ENCODE peak calls at places on chromosomes 2 and 18, in seven cellular contexts. P, N, T, C, Q, U and I are unnamed samples.

GRCh38 chr2:127807678-127808353 is 3.2 kb downstream of the WDR33 start:
- DNase-seq in P (no peak), N (no peak), T (no peak), C (no peak), Q (no peak), U (no peak), I (peak)

GRCh38 chr2:68365087-68365486 is at the start of gene PLEK:
- DNase-seq in P (peak), N (no peak), T (no peak), C (no peak), Q (no peak), U (no peak), I (no peak)

GRCh38 chr18:11654736-11655604 is 34.1 kb upstream of the GNAL start:
- DNase-seq in P (peak), N (peak), T (peak), C (no peak), Q (peak), U (peak), I (peak)

GRCh38 chr2:43135583-43135982 is 90.8 kb downstream of the ZFP36L2 start:
- DNase-seq in P (no peak), N (peak), T (no peak), C (no peak), Q (no peak), U (no peak), I (no peak)

GRCh38 chr2:112010751-112011150 is 44.3 kb upstream of the TMEM87B start:
- DNase-seq in P (no peak), N (peak), T (no peak), C (no peak), Q (no peak), U (no peak), I (peak)

GRCh38 chr18:55268146-55268545 is 308.9 kb upstream of the CCDC68 start:
- DNase-seq in P (peak), N (no peak), T (no peak), C (no peak), Q (peak), U (no peak), I (no peak)

GRCh38 chr18:77108001-77108692 is 24.4 kb downstream of the MBP start:
- DNase-seq in P (peak), N (peak), T (peak), C (no peak), Q (no peak), U (no peak), I (no peak)

GRCh38 chr2:24482256-24482971 is 8.6 kb upstream of the NCOA1 start:
- DNase-seq in P (no peak), N (no peak), T (no peak), C (no peak), Q (no peak), U (no peak), I (no peak)

GRCh38 chr2:179440642-179441251 is 176.1 kb upstream of the SESTD1 start:
- DNase-seq in P (peak), N (peak), T (peak), C (peak), Q (no peak), U (peak), I (peak)

GRCh38 chr2:237122214-237122666 is 36.6 kb downstream of the COPS8 start:
- DNase-seq in P (peak), N (peak), T (peak), C (peak), Q (peak), U (peak), I (peak)

GRCh38 chr2:101717041-101717817 is 19.7 kb downstream of the MAP4K4 start:
- DNase-seq in P (peak), N (no peak), T (no peak), C (no peak), Q (no peak), U (no peak), I (no peak)

GRCh38 chr2:9256147-9256546 is 49.5 kb downstream of the ASAP2 start:
- DNase-seq in P (no peak), N (no peak), T (no peak), C (no peak), Q (no peak), U (no peak), I (no peak)

DNA sequence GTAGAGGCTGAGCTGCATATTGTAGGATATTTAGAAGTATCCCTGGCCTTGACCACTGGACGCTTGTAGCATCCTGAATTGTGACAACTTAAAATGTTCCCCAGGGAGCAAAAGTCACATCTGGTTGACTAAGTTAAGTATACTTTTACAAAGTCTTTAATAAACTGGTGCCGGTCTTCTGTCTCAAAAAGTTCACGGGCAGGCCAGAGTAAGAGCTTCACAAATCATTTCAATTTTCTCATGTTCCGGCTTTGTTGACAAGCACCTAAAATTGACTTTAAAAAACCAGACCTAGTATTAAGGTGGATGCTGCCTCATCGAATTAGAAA is 18.3 kb downstream of the ATP8B1 start:
- DNase-seq in P (no peak), N (no peak), T (no peak), C (no peak), Q (no peak), U (no peak), I (no peak)
- H3K4me2 ChIP-seq in P (no peak), N (no peak), T (peak), C (peak), Q (no peak), U (no peak), I (no peak)

GRCh38 chr2:25490220-25490619 is 148.5 kb upstream of the DNMT3A start:
- DNase-seq in P (no peak), N (no peak), T (no peak), C (no peak), Q (no peak), U (no peak), I (no peak)

GRCh38 chr2:25492726-25493125 is 151.0 kb upstream of the DNMT3A start:
- DNase-seq in P (no peak), N (no peak), T (no peak), C (no peak), Q (no peak), U (no peak), I (no peak)

GRCh38 chr2:25491966-25492532 is 150.3 kb upstream of the DNMT3A start:
- DNase-seq in P (no peak), N (peak), T (peak), C (peak), Q (no peak), U (no peak), I (peak)

GRCh38 chr2:25493207-25493606 is 151.5 kb upstream of the DNMT3A start:
- DNase-seq in P (no peak), N (no peak), T (no peak), C (no peak), Q (no peak), U (no peak), I (no peak)

DNA sequence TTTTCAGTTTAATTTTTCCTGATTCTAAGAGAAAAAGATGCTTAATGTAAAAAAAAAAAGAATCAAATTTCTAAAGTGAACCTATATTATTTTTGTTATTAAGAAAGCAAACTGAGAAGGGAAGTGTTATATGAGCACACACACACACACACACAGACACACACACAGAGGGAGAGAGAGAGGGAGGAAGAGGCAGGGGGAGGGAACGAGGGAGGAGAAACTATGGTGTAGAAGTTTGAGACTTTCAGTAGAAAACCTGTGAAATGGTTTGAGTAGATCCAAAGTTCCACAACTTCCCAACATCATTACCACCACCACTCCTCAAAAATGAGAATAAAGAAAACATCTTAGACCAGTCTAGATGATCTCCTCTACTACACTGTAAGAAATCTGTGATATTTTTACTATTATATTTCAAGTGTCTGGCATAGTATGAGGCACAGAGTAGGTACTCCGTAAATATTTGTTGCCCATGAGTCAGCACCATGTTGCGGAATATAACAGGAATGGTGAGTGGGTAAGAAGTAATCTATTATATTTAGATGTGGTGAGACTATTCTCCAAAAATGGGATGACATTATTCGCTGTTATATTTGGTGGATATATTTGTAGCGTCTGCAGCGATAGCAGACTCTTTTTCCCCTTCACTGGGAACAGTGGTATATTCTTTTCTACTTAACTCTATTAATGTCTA is 149.4 kb upstream of the DNMT3A start:
- DNase-seq in P (no peak), N (no peak), T (no peak), C (no peak), Q (peak), U (no peak), I (peak)
- H2AFZ ChIP-seq in P (no peak), N (no peak), T (no peak), C (no peak), Q (no peak), U (no peak), I (peak)

GRCh38 chr2:74028290-74028689 is 43.6 kb downstream of the TET3 start:
- DNase-seq in P (no peak), N (no peak), T (no peak), C (no peak), Q (no peak), U (no peak), I (no peak)

GRCh38 chr2:74027496-74027895 is 42.8 kb downstream of the TET3 start:
- DNase-seq in P (no peak), N (no peak), T (no peak), C (no peak), Q (no peak), U (no peak), I (no peak)

GRCh38 chr2:74024216-74024615 is 39.5 kb downstream of the TET3 start:
- DNase-seq in P (no peak), N (no peak), T (no peak), C (no peak), Q (no peak), U (peak), I (no peak)

GRCh38 chr2:74025971-74026612 is 41.4 kb downstream of the TET3 start:
- DNase-seq in P (no peak), N (no peak), T (peak), C (no peak), Q (peak), U (peak), I (no peak)

GRCh38 chr2:74026674-74027294 is 42.1 kb downstream of the TET3 start:
- DNase-seq in P (no peak), N (no peak), T (no peak), C (no peak), Q (no peak), U (peak), I (no peak)
- H3K4me2 ChIP-seq in P (no peak), N (no peak), T (no peak), C (no peak), Q (no peak), U (peak), I (no peak)

GRCh38 chr2:180980943-180981898 is 816 bp downstream of the UBE2E3 start:
- DNase-seq in P (peak), N (peak), T (peak), C (no peak), Q (peak), U (peak), I (peak)

GRCh38 chr2:180985771-180986395 is 5.5 kb downstream of the UBE2E3 start:
- DNase-seq in P (no peak), N (no peak), T (no peak), C (no peak), Q (no peak), U (no peak), I (no peak)

GRCh38 chr2:180980185-180980942 is at the start of gene UBE2E3:
- DNase-seq in P (peak), N (peak), T (peak), C (peak), Q (peak), U (peak), I (peak)

GRCh38 chr2:180987146-180987545 is 6.7 kb downstream of the UBE2E3 start:
- DNase-seq in P (no peak), N (no peak), T (no peak), C (no peak), Q (no peak), U (no peak), I (no peak)

GRCh38 chr2:180983468-180984388 is 3.3 kb downstream of the UBE2E3 start:
- DNase-seq in P (peak), N (peak), T (peak), C (peak), Q (peak), U (peak), I (peak)
- H2AFZ ChIP-seq in P (peak), N (peak), T (no peak), C (peak), Q (no peak), U (no peak), I (peak)

GRCh38 chr2:115976916-115977315 is 1534.5 kb downstream of the DPP10 start:
- DNase-seq in P (no peak), N (no peak), T (no peak), C (no peak), Q (no peak), U (no peak), I (no peak)
- H3K4me2 ChIP-seq in P (no peak), N (no peak), T (no peak), C (no peak), Q (no peak), U (no peak), I (no peak)